ENCODE peak calls at places on chromosomes 5 and 9, in ten cellular contexts. N, X, D, L, C, R, S, Z, P and M are unnamed samples.
A peak's percentile ranks its signal among the peaks of the same experiment; 100 is the strongest.

GRCh38 chr9:127650511-127650910 is 38.4 kb downstream of the STXBP1 start:
- DNase-seq in S (no peak), N (no peak), L (no peak), R (no peak), C (no peak), P (no peak), X (no peak), D (no peak), Z (no peak), M (no peak)

GRCh38 chr5:151676719-151677118 is 10.0 kb downstream of the SPARC start:
- DNase-seq in X (no peak), D (no peak), P (peak; percentile 78), S (no peak), N (no peak), R (no peak), C (no peak), Z (no peak), L (no peak), M (no peak)

GRCh38 chr5:93477791-93478190 is 103.2 kb downstream of the NR2F1-AS1 start:
- DNase-seq in S (no peak), N (no peak), C (no peak), P (peak; percentile 43), R (no peak), L (peak; percentile 23), D (no peak), X (no peak), Z (no peak), M (no peak)

GRCh38 chr5:102865510-102866314 is 110.6 kb downstream of the PAM start:
- DNase-seq in P (peak; percentile 91), D (peak; percentile 87), N (peak; percentile 8), S (peak; percentile 41), Z (peak; percentile 90), L (peak; percentile 88), C (peak; percentile 79), X (peak; percentile 89), R (peak; percentile 86), M (no peak)

GRCh38 chr9:111349766-111350165 is 19.7 kb upstream of the OR2K2 start:
- DNase-seq in P (no peak), D (no peak), Z (no peak), X (no peak), C (no peak), S (no peak), N (no peak), L (no peak), R (no peak), M (no peak)

GRCh38 chr5:55324815-55325418 is 17.1 kb downstream of the MTREX start:
- DNase-seq in C (no peak), D (no peak), X (peak; percentile 55), Z (no peak), S (no peak), R (peak; percentile 32), P (peak; percentile 73), L (peak; percentile 63), N (peak; percentile 46), M (peak; percentile 47)

GRCh38 chr9:3824062-3824461 is 298.3 kb upstream of the RFX3 start:
- DNase-seq in C (no peak), N (no peak), D (no peak), X (no peak), P (no peak), R (no peak), S (no peak), L (peak; percentile 67), Z (no peak), M (no peak)

GRCh38 chr9:111016046-111017026 is 21.9 kb downstream of the LPAR1 start:
- DNase-seq in X (peak; percentile 64), L (peak; percentile 63), P (peak; percentile 93), R (no peak), D (no peak), Z (no peak), C (no peak), S (no peak), N (no peak), M (peak; percentile 31)

GRCh38 chr5:172435362-172436077 is 18.8 kb downstream of the SH3PXD2B start:
- DNase-seq in R (no peak), Z (no peak), X (no peak), L (no peak), N (no peak), D (no peak), P (no peak), S (no peak), C (no peak), M (no peak)

GRCh38 chr5:156186760-156187159 is 140.2 kb upstream of the SGCD start:
- DNase-seq in L (peak; percentile 78), N (no peak), C (no peak), D (no peak), P (no peak), Z (no peak), S (no peak), R (no peak), X (no peak), M (no peak)

GRCh38 chr5:157266286-157267007 is 524 bp downstream of the CYFIP2 start:
- DNase-seq in D (no peak), S (peak; percentile 66), Z (peak; percentile 85), R (no peak), P (no peak), C (no peak), N (peak; percentile 44), X (no peak), L (no peak), M (no peak)

GRCh38 chr5:157267766-157268480 is 2.0 kb downstream of the CYFIP2 start:
- DNase-seq in N (no peak), S (no peak), X (no peak), C (no peak), R (no peak), P (no peak), Z (no peak), L (no peak), D (peak; percentile 60), M (no peak)

GRCh38 chr5:157265714-157266285 is at the start of gene CYFIP2:
- DNase-seq in X (no peak), Z (peak; percentile 92), P (no peak), D (peak; percentile 69), C (no peak), S (peak; percentile 80), N (peak; percentile 85), L (no peak), R (no peak), M (peak; percentile 84)

GRCh38 chr5:157269165-157269671 is 3.3 kb downstream of the CYFIP2 start:
- DNase-seq in L (no peak), S (no peak), P (no peak), Z (peak; percentile 75), C (no peak), D (no peak), R (no peak), N (no peak), X (no peak), M (no peak)

GRCh38 chr5:157267025-157267424 is 1.1 kb downstream of the CYFIP2 start:
- DNase-seq in S (no peak), L (no peak), N (no peak), P (no peak), C (no peak), Z (no peak), D (no peak), X (no peak), R (no peak), M (no peak)
- H3K4me3 ChIP-seq in S (no peak overlapping the region), L (no peak overlapping the region), N (peak overlapping the region; percentile 73), P (no peak overlapping the region), C (no peak overlapping the region), Z (peak overlapping the region; percentile 77), D (peak overlapping the region; percentile 57), X (peak overlapping the region; percentile 53), R (peak overlapping the region; percentile 58), M (peak overlapping the region; percentile 63)

GRCh38 chr5:114363837-114364236 is 2.0 kb downstream of the KCNN2 start:
- DNase-seq in C (peak; percentile 27), S (no peak), L (no peak), D (no peak), N (no peak), P (no peak), R (no peak), Z (no peak), X (no peak), M (peak; percentile 69)
- H3K4me3 ChIP-seq in C (peak overlapping the region; percentile 84), S (no peak overlapping the region), L (no peak overlapping the region), D (peak overlapping the region; percentile 70), N (no peak overlapping the region), P (no peak overlapping the region), R (no peak overlapping the region), Z (peak overlapping the region; percentile 79), X (no peak overlapping the region), M (peak overlapping the region; percentile 80)

DNA sequence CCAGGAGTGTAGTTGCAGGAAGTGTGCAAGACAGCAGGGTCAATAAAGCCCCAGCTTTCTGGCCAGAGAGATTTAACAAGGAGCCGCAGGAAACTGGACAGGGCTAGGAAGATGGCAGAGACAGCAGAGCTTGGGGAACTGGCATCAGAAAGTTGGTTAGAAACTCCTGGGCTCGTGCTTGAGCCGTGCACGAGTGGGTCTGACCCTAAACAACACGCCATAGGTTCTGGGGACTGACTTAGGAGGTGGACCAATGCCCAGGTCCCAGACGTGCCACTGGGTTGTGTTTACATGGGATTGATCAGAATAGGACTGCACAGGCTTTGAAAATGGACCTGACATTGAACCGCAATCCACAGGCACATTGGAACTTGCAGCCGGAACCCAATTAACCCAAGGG is 41.5 kb downstream of the ADAMTS2 start:
- DNase-seq in C (peak; percentile 7), X (no peak), Z (no peak), P (no peak), D (no peak), L (no peak), S (no peak), R (no peak), N (no peak), M (no peak)
- H3K4me3 ChIP-seq in C (no peak overlapping the region), X (no peak overlapping the region), Z (no peak overlapping the region), P (no peak overlapping the region), D (no peak overlapping the region), L (peak overlapping the region; percentile 14), S (no peak overlapping the region), R (no peak overlapping the region), N (no peak overlapping the region), M (no peak overlapping the region)

DNA sequence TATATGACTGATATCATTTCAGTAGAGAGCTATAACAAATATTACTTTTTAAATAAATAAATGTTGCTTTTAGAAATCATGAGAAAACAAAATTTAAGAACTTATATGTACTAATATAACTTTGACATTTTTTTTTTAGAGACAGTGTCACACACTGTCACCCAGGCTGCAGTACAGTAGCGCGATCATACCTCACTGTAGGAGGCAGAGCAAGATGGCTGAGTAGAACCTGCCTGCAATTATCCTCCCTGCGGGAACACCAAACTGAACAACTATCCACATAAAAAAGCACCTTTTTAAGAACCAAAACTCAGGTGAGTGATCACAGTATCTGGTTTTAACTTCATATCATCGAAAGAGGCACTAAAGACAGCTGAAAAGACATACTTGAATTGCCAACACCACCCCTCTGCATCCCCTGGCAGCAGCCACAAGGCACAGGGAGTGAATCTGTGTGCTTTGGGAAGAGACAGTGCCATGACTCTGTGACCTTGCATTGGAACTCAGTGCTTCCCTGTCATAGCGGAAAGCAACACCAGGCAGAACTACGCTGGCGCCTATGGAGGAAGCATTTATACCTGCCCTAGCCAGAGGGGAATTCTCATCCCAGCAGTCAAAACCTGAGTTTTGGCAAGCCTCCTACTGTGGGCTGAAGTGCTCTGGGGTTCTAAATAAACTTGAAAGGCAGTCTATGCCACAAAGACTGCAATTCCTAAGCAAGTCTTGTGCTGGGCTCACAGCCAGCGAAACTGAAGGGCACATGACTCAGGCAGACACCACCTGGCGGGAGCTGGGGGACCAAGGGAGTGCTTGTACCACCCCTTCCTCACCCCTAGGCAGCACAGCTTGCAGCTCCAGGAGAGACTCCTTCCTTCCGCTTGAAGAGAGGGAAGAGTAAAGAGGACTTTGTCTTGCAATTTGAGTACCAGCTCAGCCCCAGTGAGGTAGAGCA is 142.7 kb downstream of the FBXL17 start:
- DNase-seq in N (no peak), P (no peak), R (peak; percentile 26), C (peak; percentile 25), X (peak; percentile 19), D (no peak), S (no peak), L (peak; percentile 10), Z (peak; percentile 58), M (peak; percentile 1)
- H3K4me3 ChIP-seq in N (no peak overlapping the region), P (no peak overlapping the region), R (no peak overlapping the region), C (no peak overlapping the region), X (no peak overlapping the region), D (no peak overlapping the region), S (no peak overlapping the region), L (no peak overlapping the region), Z (no peak overlapping the region), M (no peak overlapping the region)

GRCh38 chr9:89313842-89314241 is 2.8 kb downstream of the CKS2 start:
- DNase-seq in N (no peak), P (no peak), D (no peak), S (no peak), C (no peak), X (no peak), L (peak; percentile 53), R (no peak), Z (no peak), M (no peak)
- H3K4me3 ChIP-seq in N (no peak overlapping the region), P (peak overlapping the region; percentile 77), D (no peak overlapping the region), S (no peak overlapping the region), C (no peak overlapping the region), X (peak overlapping the region; percentile 93), L (peak overlapping the region; percentile 93), R (no peak overlapping the region), Z (peak overlapping the region; percentile 96), M (peak overlapping the region; percentile 63)